ENCODE peak calls at places on chromosomes 5 and 9, in ten cellular contexts. W is ovary, F is psoas muscle, A is PC-9, K is heart left ventricle, M is ascending aorta, E is gastrocnemius medialis, V is hepatocyte, B is astrocyte, S is H9. I is an unnamed sample.

GRCh38 chr5:125411163-125412050 is 665.0 kb upstream of the ZNF608 start:
- DNase-seq in B (peak), S (no peak), V (peak), M (no peak), E (no peak), K (no peak), F (no peak), A (no peak), W (no peak), I (peak)

GRCh38 chr5:125450803-125451202 is 704.4 kb upstream of the ZNF608 start:
- DNase-seq in S (no peak), V (no peak), A (no peak), M (no peak), K (no peak), E (no peak), F (no peak), B (peak), W (no peak), I (no peak)

GRCh38 chr5:143142596-143143435 is 260.7 kb downstream of the NR3C1 start:
- DNase-seq in K (no peak), F (peak), M (peak), V (peak), E (peak), B (peak), S (no peak), W (peak), A (peak), I (peak)

GRCh38 chr9:70049672-70050271 is 6.1 kb downstream of the MAMDC2 start:
- DNase-seq in E (peak), S (no peak), F (peak), B (no peak), W (peak), M (peak), V (peak), K (peak), A (no peak), I (no peak)

GRCh38 chr9:121785673-121786542 is 134.5 kb downstream of the DAB2IP start:
- DNase-seq in W (no peak), B (no peak), M (no peak), K (no peak), E (no peak), V (no peak), S (peak), A (no peak), F (no peak), I (no peak)

GRCh38 chr9:38707885-38708640 is 11.9 kb downstream of the FAM240B start:
- DNase-seq in M (no peak), A (no peak), W (no peak), F (no peak), V (no peak), E (no peak), B (no peak), K (no peak), S (peak), I (no peak)

GRCh38 chr5:31378838-31379237 is 153.1 kb downstream of the DROSHA start:
- DNase-seq in A (no peak), F (no peak), M (no peak), W (no peak), B (no peak), E (no peak), V (peak), K (no peak), S (no peak), I (no peak)

GRCh38 chr5:149433524-149434131 is 54.5 kb upstream of the IL17B start:
- DNase-seq in M (no peak), S (no peak), V (no peak), E (no peak), B (peak), K (no peak), A (no peak), F (no peak), W (no peak), I (no peak)

GRCh38 chr9:38046669-38047300 is 22.2 kb downstream of the SHB start:
- DNase-seq in M (no peak), A (peak), B (peak), E (no peak), S (peak), K (peak), V (peak), W (no peak), F (no peak), I (peak)

GRCh38 chr5:139207302-139208000 is 9.3 kb upstream of the SIL1 start:
- DNase-seq in B (no peak), K (no peak), F (no peak), A (no peak), M (no peak), V (no peak), E (no peak), S (no peak), W (no peak), I (no peak)

GRCh38 chr9:37952731-37953130 is 48.8 kb upstream of the SLC25A51 start:
- DNase-seq in M (no peak), A (no peak), F (no peak), V (no peak), K (peak), S (no peak), B (peak), W (no peak), E (no peak), I (peak)

GRCh38 chr9:36099718-36100117 is 36.8 kb upstream of the GLIPR2 start:
- DNase-seq in M (no peak), E (no peak), A (no peak), B (no peak), W (no peak), F (no peak), K (no peak), S (no peak), V (no peak), I (no peak)

GRCh38 chr5:154249786-154250185 is 59.3 kb downstream of the GALNT10 start:
- DNase-seq in M (no peak), K (no peak), E (no peak), S (no peak), A (no peak), F (no peak), B (no peak), W (no peak), V (no peak), I (no peak)

GRCh38 chr5:31851290-31851689 is 212.4 kb downstream of the PDZD2 start:
- DNase-seq in K (no peak), S (no peak), V (no peak), B (no peak), E (no peak), W (no peak), A (no peak), M (no peak), F (no peak), I (no peak)

GRCh38 chr9:37747271-37747753 is 6.3 kb upstream of the TRMT10B start:
- DNase-seq in V (peak), F (no peak), W (peak), M (no peak), B (peak), S (peak), E (peak), K (no peak), A (peak), I (peak)

GRCh38 chr5:78690593-78690972 is 42.0 kb upstream of the LHFPL2 start:
- DNase-seq in B (no peak), E (no peak), A (no peak), K (no peak), W (no peak), M (no peak), F (no peak), V (no peak), S (no peak), I (no peak)

GRCh38 chr5:111353035-111353434 is 128.9 kb downstream of the CAMK4 start:
- DNase-seq in M (no peak), E (no peak), V (no peak), K (no peak), W (no peak), F (no peak), A (no peak), S (no peak), B (no peak), I (no peak)

GRCh38 chr9:20043461-20043860 is 254.6 kb upstream of the SLC24A2 start:
- DNase-seq in W (no peak), F (no peak), E (no peak), A (no peak), K (no peak), V (no peak), S (no peak), B (no peak), M (no peak), I (no peak)

GRCh38 chr5:67617051-67617450 is 420.5 kb upstream of the CD180 start:
- DNase-seq in K (no peak), E (no peak), B (no peak), S (no peak), W (no peak), V (no peak), A (no peak), F (no peak), M (no peak), I (no peak)

GRCh38 chr9:135220601-135221575 is 133.4 kb downstream of the OLFM1 start:
- DNase-seq in A (no peak), F (peak), E (no peak), W (no peak), M (no peak), V (no peak), S (peak), B (no peak), K (peak), I (no peak)

GRCh38 chr5:77145666-77146065 is 58.6 kb upstream of the ZBED3 start:
- DNase-seq in K (no peak), M (no peak), B (peak), A (no peak), S (no peak), F (no peak), E (no peak), V (no peak), W (no peak), I (peak)

GRCh38 chr9:71357346-71357745 is 235.9 kb upstream of the TRPM3 start:
- DNase-seq in A (no peak), F (no peak), E (no peak), W (no peak), M (no peak), S (no peak), B (no peak), V (no peak), K (no peak), I (no peak)

GRCh38 chr9:94135222-94135621 is 51.0 kb downstream of the PTPDC1 start:
- DNase-seq in B (peak), V (peak), E (peak), K (no peak), S (no peak), A (no peak), W (no peak), M (no peak), F (no peak), I (peak)

GRCh38 chr5:78597068-78597857 is 51.3 kb downstream of the LHFPL2 start:
- DNase-seq in E (no peak), V (no peak), F (no peak), M (no peak), S (no peak), K (no peak), A (no peak), B (peak), W (no peak), I (peak)

GRCh38 chr9:16542290-16542689 is 328.2 kb downstream of the BNC2 start:
- DNase-seq in E (no peak), S (no peak), V (no peak), B (no peak), F (no peak), K (no peak), W (no peak), M (no peak), A (no peak), I (no peak)

GRCh38 chr5:112692472-112692871 is 45.2 kb upstream of the APC start:
- DNase-seq in V (no peak), B (no peak), A (no peak), M (no peak), S (no peak), E (no peak), F (no peak), W (no peak), K (no peak), I (no peak)

GRCh38 chr5:181223729-181224389 is 778 bp downstream of the TRIM41 start:
- DNase-seq in B (peak), W (peak), K (no peak), A (no peak), E (no peak), S (peak), V (peak), F (peak), M (no peak), I (no peak)

DNA sequence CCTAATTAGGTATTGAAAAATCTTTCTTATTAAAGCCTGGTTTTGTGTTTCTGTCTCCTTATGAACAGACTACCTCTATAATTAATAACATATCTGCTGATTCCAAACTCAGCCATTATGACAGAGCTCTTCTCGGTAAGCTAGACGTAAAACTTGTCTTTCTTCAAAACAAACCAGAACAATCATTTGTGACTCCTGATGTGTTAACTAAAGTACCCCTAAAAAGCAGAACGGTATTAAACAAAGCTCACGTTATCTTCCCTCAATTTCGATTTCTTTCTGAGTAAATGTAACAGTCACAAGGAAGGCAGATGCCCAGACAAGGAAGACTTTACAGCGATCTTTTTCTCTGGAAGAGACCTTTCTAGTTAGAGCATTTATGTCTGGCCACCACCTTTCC is 1.8 kb downstream of the SEMA5A start:
- DNase-seq in E (no peak), W (no peak), S (no peak), F (no peak), K (no peak), V (no peak), A (no peak), M (no peak), B (no peak), I (no peak)
- H3K27ac ChIP-seq in E (no peak), W (no peak), S (no peak), F (no peak), K (peak), V (peak), A (no peak), M (peak), B (peak), I (no peak)

DNA sequence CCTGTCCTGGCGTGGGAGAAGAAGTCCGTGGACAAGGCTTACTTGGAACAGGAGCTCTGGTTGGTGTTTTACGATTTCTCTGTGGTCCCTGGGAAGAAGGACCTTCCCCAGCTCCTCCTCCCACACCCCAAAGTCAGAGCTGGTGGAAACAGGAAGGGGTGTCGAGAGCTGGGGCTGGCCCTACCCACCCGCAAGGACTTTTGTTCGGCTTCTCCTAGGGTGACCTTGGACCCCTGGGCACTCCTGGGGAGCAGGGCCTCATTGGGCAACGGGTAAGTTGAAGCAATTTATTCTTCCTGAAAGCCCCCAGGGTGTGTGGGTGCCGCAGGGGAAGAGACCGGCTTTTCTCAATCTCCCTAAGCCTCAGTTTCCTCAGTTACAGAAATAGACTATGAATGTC is 53.9 kb upstream of the ORM1 start:
- DNase-seq in B (no peak), A (no peak), E (no peak), W (no peak), V (no peak), F (no peak), S (no peak), M (no peak), K (peak), I (no peak)
- TF ChIP-seq CTCF in B (no peak), A (no peak), E (no peak), W (no peak), V (no peak), F (no peak), S (no peak), M (no peak), K (no peak), I (no peak)

DNA sequence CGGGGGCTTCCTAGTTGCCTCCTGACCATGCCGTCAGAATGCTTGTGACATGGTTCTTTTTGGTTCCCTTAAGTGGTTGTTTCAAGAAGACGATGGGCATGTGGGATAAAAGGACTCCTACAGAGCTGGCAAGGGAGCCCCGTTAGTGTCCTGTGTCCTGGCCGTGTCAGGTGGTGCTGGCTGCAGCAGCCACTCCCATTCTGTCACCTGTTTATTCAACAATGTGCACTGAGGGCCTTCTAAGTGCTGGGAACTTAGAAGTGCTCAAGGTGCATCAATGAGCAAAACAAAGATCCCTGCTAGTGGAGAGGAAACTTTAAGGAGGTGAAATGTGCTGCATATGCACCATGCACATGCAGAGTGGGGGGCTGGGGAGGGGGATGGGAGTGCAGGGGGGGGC is 19.6 kb downstream of the LCP2 start:
- DNase-seq in A (no peak), B (no peak), K (no peak), E (no peak), V (no peak), W (no peak), F (no peak), S (peak), M (no peak), I (no peak)
- H3K27ac ChIP-seq in A (no peak), B (no peak), K (no peak), E (no peak), V (no peak), W (no peak), F (no peak), S (no peak), M (no peak), I (no peak)

GRCh38 chr5:140242099-140242498 is 60.8 kb downstream of the PFDN1 start:
- DNase-seq in E (no peak), A (no peak), S (peak), F (no peak), M (no peak), B (no peak), K (no peak), W (no peak), V (no peak), I (no peak)
- TF ChIP-seq CTCF in E (no peak), A (no peak), S (peak), F (peak), M (no peak), B (peak), K (peak), W (no peak), V (no peak), I (no peak)

GRCh38 chr9:90556897-90557296 is 85.7 kb downstream of the DIRAS2 start:
- DNase-seq in M (no peak), S (no peak), W (no peak), K (no peak), F (no peak), E (no peak), V (no peak), B (no peak), A (peak), I (peak)
- H3K27ac ChIP-seq in M (no peak), S (no peak), W (no peak), K (no peak), F (no peak), E (no peak), V (no peak), B (no peak), A (no peak), I (no peak)

DNA sequence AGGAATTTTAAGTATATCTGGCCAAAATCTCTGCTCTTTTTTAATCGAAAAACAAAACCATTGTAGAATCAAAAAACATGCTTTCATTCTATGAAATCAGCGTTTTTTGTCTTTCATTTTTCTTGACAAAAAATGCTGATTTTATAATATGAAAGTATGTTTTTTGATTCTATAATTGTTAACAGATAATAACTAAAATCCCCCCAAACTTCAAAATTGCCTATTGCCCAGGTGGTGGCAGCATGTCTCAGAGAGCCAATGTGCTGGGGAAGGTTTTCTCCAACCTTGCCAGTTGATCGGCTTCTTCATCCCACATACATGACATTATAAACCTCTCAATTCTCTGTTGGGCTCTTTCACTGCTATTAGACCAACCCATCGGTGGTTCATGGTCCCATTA is 5.1 kb upstream of the SMIM15 start:
- DNase-seq in W (no peak), F (no peak), M (no peak), B (peak), S (no peak), E (no peak), K (no peak), A (no peak), V (peak), I (peak)
- TF ChIP-seq CTCF in W (no peak), F (peak), M (peak), B (peak), S (peak), E (no peak), K (peak), A (peak), V (peak), I (peak)

GRCh38 chr5:91123291-91123690 is 259.8 kb downstream of the ARRDC3 start:
- DNase-seq in F (no peak), E (no peak), K (no peak), B (no peak), V (no peak), S (no peak), M (no peak), W (no peak), A (no peak), I (no peak)

GRCh38 chr5:91121347-91121993 is 261.6 kb downstream of the ARRDC3 start:
- DNase-seq in E (no peak), B (no peak), K (no peak), V (no peak), M (no peak), A (no peak), W (no peak), F (no peak), S (no peak), I (no peak)

GRCh38 chr5:91123896-91124295 is 259.2 kb downstream of the ARRDC3 start:
- DNase-seq in W (no peak), S (no peak), E (no peak), K (no peak), A (no peak), M (no peak), F (no peak), V (no peak), B (no peak), I (no peak)

GRCh38 chr5:91119941-91120850 is 262.9 kb downstream of the ARRDC3 start:
- DNase-seq in V (peak), F (peak), E (no peak), S (no peak), M (no peak), B (no peak), A (no peak), K (no peak), W (peak), I (no peak)

GRCh38 chr5:91122663-91123062 is 260.5 kb downstream of the ARRDC3 start:
- DNase-seq in B (no peak), K (no peak), W (no peak), S (no peak), M (no peak), F (no peak), E (no peak), A (no peak), V (no peak), I (no peak)
- H3K27ac ChIP-seq in B (no peak), K (peak), W (no peak), S (no peak), M (peak), F (peak), E (peak), A (no peak), V (no peak), I (no peak)

I was measured in RWPE1.